ENCODE peak calls at places on chromosomes 13 and 19, in five cellular contexts. One of them, this sample, is unnamed.

GRCh38 chr13:51728275-51728673 is 75.7 kb downstream of the DHRS12 start:
- DNase-seq in AG04450: no peak
- DNase-seq in GM13977: no peak
- DNase-seq in psoas muscle: no peak
- DNase-seq in body of pancreas: peak
- DNase-seq in this sample: no peak

GRCh38 chr19:8640402-8641004 is 10.1 kb downstream of the NFILZ start:
- DNase-seq in AG04450: no peak
- DNase-seq in GM13977: no peak
- DNase-seq in psoas muscle: no peak
- DNase-seq in body of pancreas: peak
- DNase-seq in this sample: no peak

GRCh38 chr19:51602189-51602854 is 27.9 kb downstream of the SIGLEC5 start:
- DNase-seq in AG04450: no peak
- DNase-seq in body of pancreas: no peak
- DNase-seq in psoas muscle: no peak
- DNase-seq in GM13977: peak
- DNase-seq in this sample: peak

GRCh38 chr19:38917921-38918491 is 6.0 kb upstream of the CCER2 start:
- DNase-seq in AG04450: no peak
- DNase-seq in psoas muscle: no peak
- DNase-seq in GM13977: no peak
- DNase-seq in body of pancreas: no peak
- DNase-seq in this sample: no peak

GRCh38 chr19:38980583-38981374 is 5.2 kb upstream of the FBXO17 start:
- DNase-seq in body of pancreas: no peak
- DNase-seq in psoas muscle: no peak
- DNase-seq in GM13977: no peak
- DNase-seq in AG04450: no peak
- DNase-seq in this sample: no peak

GRCh38 chr19:1026189-1027019 is at the start of gene CNN2:
- DNase-seq in AG04450: no peak
- DNase-seq in body of pancreas: peak
- DNase-seq in psoas muscle: peak
- DNase-seq in GM13977: peak
- DNase-seq in this sample: peak

GRCh38 chr13:89066868-89067466 is 1395.8 kb downstream of the SLITRK5 start:
- DNase-seq in AG04450: no peak
- DNase-seq in body of pancreas: peak
- DNase-seq in psoas muscle: no peak
- DNase-seq in GM13977: no peak
- DNase-seq in this sample: peak

GRCh38 chr13:33707449-33707848 is 110.5 kb upstream of the RFC3 start:
- DNase-seq in AG04450: no peak
- DNase-seq in psoas muscle: no peak
- DNase-seq in body of pancreas: no peak
- DNase-seq in GM13977: no peak
- DNase-seq in this sample: no peak

GRCh38 chr19:50720921-50721291 is 1.3 kb upstream of the SHANK1 start:
- DNase-seq in AG04450: no peak
- DNase-seq in body of pancreas: no peak
- DNase-seq in psoas muscle: no peak
- DNase-seq in GM13977: no peak
- DNase-seq in this sample: no peak

GRCh38 chr19:16330368-16330801 is 5.8 kb downstream of the KLF2 start:
- DNase-seq in psoas muscle: peak
- DNase-seq in GM13977: peak
- DNase-seq in AG04450: no peak
- DNase-seq in body of pancreas: peak
- DNase-seq in this sample: peak

GRCh38 chr19:16327501-16327900 is 2.9 kb downstream of the KLF2 start:
- DNase-seq in GM13977: no peak
- DNase-seq in AG04450: no peak
- DNase-seq in body of pancreas: no peak
- DNase-seq in psoas muscle: no peak
- DNase-seq in this sample: no peak

GRCh38 chr19:16327911-16328823 is 3.5 kb downstream of the KLF2 start:
- DNase-seq in AG04450: peak
- DNase-seq in body of pancreas: peak
- DNase-seq in psoas muscle: peak
- DNase-seq in GM13977: peak
- DNase-seq in this sample: no peak

GRCh38 chr19:16327131-16327450 is 2.5 kb downstream of the KLF2 start:
- DNase-seq in AG04450: no peak
- DNase-seq in psoas muscle: no peak
- DNase-seq in body of pancreas: no peak
- DNase-seq in GM13977: no peak
- DNase-seq in this sample: no peak

GRCh38 chr19:16328824-16329482 is 4.3 kb downstream of the KLF2 start:
- DNase-seq in psoas muscle: no peak
- DNase-seq in AG04450: no peak
- DNase-seq in body of pancreas: no peak
- DNase-seq in GM13977: no peak
- DNase-seq in this sample: no peak
- TF ChIP-seq CTCF in psoas muscle: no peak
- TF ChIP-seq CTCF in AG04450: no peak
- TF ChIP-seq CTCF in body of pancreas: no peak
- TF ChIP-seq CTCF in GM13977: peak
- TF ChIP-seq CTCF in this sample: peak

GRCh38 chr13:42498521-42498920 is 75.4 kb upstream of the TNFSF11 start:
- DNase-seq in GM13977: no peak
- DNase-seq in psoas muscle: no peak
- DNase-seq in body of pancreas: no peak
- DNase-seq in AG04450: no peak
- DNase-seq in this sample: no peak
- TF ChIP-seq CTCF in GM13977: peak
- TF ChIP-seq CTCF in psoas muscle: no peak
- TF ChIP-seq CTCF in body of pancreas: no peak
- TF ChIP-seq CTCF in AG04450: no peak
- TF ChIP-seq CTCF in this sample: no peak

GRCh38 chr13:110209950-110210603 is 96.9 kb downstream of the COL4A1 start:
- DNase-seq in body of pancreas: peak
- DNase-seq in GM13977: no peak
- DNase-seq in AG04450: no peak
- DNase-seq in psoas muscle: no peak
- DNase-seq in this sample: no peak
- TF ChIP-seq CTCF in body of pancreas: no peak
- TF ChIP-seq CTCF in GM13977: no peak
- TF ChIP-seq CTCF in AG04450: no peak
- TF ChIP-seq CTCF in psoas muscle: no peak
- TF ChIP-seq CTCF in this sample: no peak

DNA sequence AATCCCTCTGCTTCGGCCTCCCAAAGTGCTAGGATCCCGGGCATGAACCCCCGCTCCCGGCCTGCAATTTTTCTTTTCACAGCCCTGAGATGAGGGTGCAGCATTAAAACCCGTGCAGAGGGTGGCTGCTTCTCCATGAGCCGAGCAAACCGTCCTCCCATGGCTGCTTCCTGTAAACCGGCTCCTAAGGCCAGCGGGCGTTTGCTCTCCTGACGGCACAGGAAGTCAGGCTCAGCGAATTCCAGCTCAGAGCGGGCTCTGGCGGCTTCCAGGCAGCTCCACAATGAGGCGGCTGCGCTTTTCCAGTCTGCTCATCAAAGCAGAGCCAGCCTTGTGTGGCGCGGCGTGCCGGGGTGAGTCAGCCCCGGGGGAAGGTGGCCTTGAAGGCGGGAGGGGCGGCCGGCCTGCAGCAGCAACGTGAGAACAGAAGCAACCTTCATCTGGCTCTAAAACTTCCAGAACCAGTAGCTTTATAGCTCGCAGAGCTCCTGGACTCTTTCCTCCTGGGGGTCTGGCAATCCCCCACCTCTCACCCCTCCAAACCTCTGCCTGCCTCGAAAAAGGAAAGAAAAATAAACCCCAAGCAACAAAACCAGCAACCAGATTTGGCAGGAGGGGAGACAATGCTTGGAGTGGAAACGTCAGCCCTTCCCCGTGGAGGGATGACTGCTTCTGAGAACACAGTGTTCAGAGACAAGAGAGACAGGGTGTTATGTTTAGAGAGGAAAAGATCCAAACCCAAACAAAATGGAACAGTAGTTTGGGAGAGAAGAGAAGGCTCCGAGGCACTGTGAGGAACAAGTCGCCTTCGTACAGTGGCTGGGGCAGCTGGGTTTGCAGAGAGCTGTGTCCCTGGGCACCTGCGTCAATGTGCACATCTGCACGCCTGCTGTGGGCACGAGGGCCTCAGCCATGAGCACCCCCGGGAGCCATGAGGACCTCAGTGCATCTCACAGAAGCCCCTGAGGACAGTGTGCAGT is 67.8 kb downstream of the GADD45B start:
- DNase-seq in psoas muscle: peak
- DNase-seq in GM13977: peak
- DNase-seq in body of pancreas: peak
- DNase-seq in AG04450: peak
- DNase-seq in this sample: peak
- TF ChIP-seq CTCF in psoas muscle: peak
- TF ChIP-seq CTCF in GM13977: no peak
- TF ChIP-seq CTCF in body of pancreas: peak
- TF ChIP-seq CTCF in AG04450: peak
- TF ChIP-seq CTCF in this sample: no peak

GRCh38 chr13:31968473-31968872 is 63.1 kb upstream of the FRY start:
- DNase-seq in GM13977: no peak
- DNase-seq in body of pancreas: peak
- DNase-seq in psoas muscle: no peak
- DNase-seq in AG04450: no peak
- DNase-seq in this sample: no peak

GRCh38 chr13:31965361-31966066 is 66.1 kb upstream of the FRY start:
- DNase-seq in AG04450: no peak
- DNase-seq in psoas muscle: no peak
- DNase-seq in body of pancreas: peak
- DNase-seq in GM13977: peak
- DNase-seq in this sample: peak

GRCh38 chr13:31970237-31970930 is 61.2 kb upstream of the FRY start:
- DNase-seq in psoas muscle: no peak
- DNase-seq in body of pancreas: no peak
- DNase-seq in GM13977: no peak
- DNase-seq in AG04450: peak
- DNase-seq in this sample: no peak

GRCh38 chr13:31964168-31964567 is 67.4 kb upstream of the FRY start:
- DNase-seq in GM13977: no peak
- DNase-seq in body of pancreas: no peak
- DNase-seq in psoas muscle: no peak
- DNase-seq in AG04450: no peak
- DNase-seq in this sample: no peak

DNA sequence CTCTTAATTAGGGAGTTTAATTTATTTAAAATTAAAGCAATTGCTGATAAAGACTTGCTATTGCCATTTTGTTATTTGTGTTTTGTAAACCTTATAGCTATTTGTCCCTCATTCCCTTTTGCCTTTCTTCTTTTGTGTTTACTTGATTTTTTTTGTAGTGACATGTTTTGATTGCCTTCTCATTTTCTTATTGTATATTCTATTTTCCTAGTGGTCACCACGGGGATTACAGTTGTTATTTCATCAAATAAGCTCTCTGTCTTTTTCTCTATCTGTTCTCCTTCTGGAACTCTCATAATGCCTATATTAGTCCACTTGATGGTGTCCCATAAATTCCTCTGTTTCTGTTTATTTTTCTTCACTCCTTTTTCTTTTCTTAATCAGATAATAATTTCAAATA is 64.4 kb upstream of the FRY start:
- DNase-seq in body of pancreas: no peak
- DNase-seq in psoas muscle: no peak
- DNase-seq in GM13977: no peak
- DNase-seq in AG04450: no peak
- DNase-seq in this sample: no peak
- TF ChIP-seq CTCF in body of pancreas: peak
- TF ChIP-seq CTCF in psoas muscle: no peak
- TF ChIP-seq CTCF in GM13977: no peak
- TF ChIP-seq CTCF in AG04450: peak
- TF ChIP-seq CTCF in this sample: no peak

DNA sequence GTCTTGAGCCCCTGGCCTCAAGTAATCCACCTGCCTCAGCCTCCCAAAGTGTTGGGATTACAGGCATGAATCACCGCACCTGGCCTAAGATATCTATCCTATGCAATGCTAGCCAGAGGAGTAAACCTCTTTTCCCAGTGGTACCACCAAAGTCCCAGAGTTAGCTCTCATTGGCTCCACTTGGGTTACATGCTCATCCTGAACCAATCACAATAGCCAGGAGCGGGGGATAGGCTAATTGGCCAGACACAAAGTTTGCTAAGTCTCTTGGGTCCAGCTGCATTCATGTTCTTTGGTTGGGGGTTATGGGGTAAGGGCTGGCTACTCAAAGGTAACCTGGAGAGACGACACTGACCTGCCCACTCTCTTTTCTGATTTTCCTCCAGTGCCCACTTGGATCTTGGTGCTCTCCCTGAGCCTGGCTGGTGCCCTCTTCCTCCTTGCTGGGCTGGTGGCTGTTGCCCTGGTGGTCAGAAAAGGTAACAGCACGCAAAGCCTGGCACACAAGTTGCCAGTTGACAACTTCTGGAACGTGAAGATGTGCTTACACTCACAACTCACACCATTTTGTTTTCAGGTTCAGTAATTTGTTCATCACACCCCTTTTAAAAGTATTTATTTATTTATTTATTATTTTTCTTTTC is 7.8 kb downstream of the C19orf38 start:
- DNase-seq in body of pancreas: no peak
- DNase-seq in psoas muscle: no peak
- DNase-seq in AG04450: no peak
- DNase-seq in GM13977: peak
- DNase-seq in this sample: no peak
- TF ChIP-seq CTCF in body of pancreas: peak
- TF ChIP-seq CTCF in psoas muscle: peak
- TF ChIP-seq CTCF in AG04450: peak
- TF ChIP-seq CTCF in GM13977: peak
- TF ChIP-seq CTCF in this sample: peak

GRCh38 chr13:45464687-45465453 is at the start of gene COG3:
- DNase-seq in body of pancreas: peak
- DNase-seq in psoas muscle: peak
- DNase-seq in AG04450: peak
- DNase-seq in GM13977: peak
- DNase-seq in this sample: peak
- TF ChIP-seq CTCF in body of pancreas: no peak
- TF ChIP-seq CTCF in psoas muscle: peak
- TF ChIP-seq CTCF in AG04450: peak
- TF ChIP-seq CTCF in GM13977: peak
- TF ChIP-seq CTCF in this sample: peak